ENCODE peak calls at places on chromosome 11, in four cellular contexts. One of them, this sample, is unnamed.

GRCh38 chr11:44774131-44774530 is 47.4 kb downstream of the TSPAN18 start:
- DNase-seq in islet precursor cell: peak; percentile 60
- DNase-seq in IMR-90: no peak
- DNase-seq in aorta: no peak
- DNase-seq in this sample: no peak

GRCh38 chr11:68994891-68995280 is 14.1 kb upstream of the MRGPRD start:
- DNase-seq in islet precursor cell: no peak
- DNase-seq in aorta: no peak
- DNase-seq in IMR-90: no peak
- DNase-seq in this sample: no peak

GRCh38 chr11:101563166-101563565 is 20.6 kb downstream of the TRPC6 start:
- DNase-seq in islet precursor cell: no peak
- DNase-seq in IMR-90: no peak
- DNase-seq in aorta: no peak
- DNase-seq in this sample: no peak

GRCh38 chr11:86499723-86500129 is 125.0 kb downstream of the CCDC81 start:
- DNase-seq in aorta: no peak
- DNase-seq in IMR-90: no peak
- DNase-seq in islet precursor cell: no peak
- DNase-seq in this sample: no peak

GRCh38 chr11:1377231-1377780 is 12.4 kb upstream of the BRSK2 start:
- DNase-seq in islet precursor cell: no peak
- DNase-seq in IMR-90: no peak
- DNase-seq in aorta: peak; percentile 38
- DNase-seq in this sample: no peak

GRCh38 chr11:59557940-59558643 is 46.8 kb downstream of the OR4D9 start:
- DNase-seq in islet precursor cell: no peak
- DNase-seq in IMR-90: no peak
- DNase-seq in aorta: no peak
- DNase-seq in this sample: no peak

GRCh38 chr11:72221386-72221785 is 3.2 kb upstream of the INPPL1 start:
- DNase-seq in islet precursor cell: no peak
- DNase-seq in aorta: peak; percentile 67
- DNase-seq in IMR-90: no peak
- DNase-seq in this sample: no peak

GRCh38 chr11:68375337-68375736 is 62.9 kb downstream of the LRP5 start:
- DNase-seq in IMR-90: no peak
- DNase-seq in aorta: no peak
- DNase-seq in islet precursor cell: no peak
- DNase-seq in this sample: no peak

GRCh38 chr11:119964136-119965025 is 173.5 kb downstream of the TRIM29 start:
- DNase-seq in aorta: no peak
- DNase-seq in islet precursor cell: peak; percentile 95
- DNase-seq in IMR-90: no peak
- DNase-seq in this sample: no peak

GRCh38 chr11:88117281-88117858 is 57.9 kb downstream of the RAB38 start:
- DNase-seq in IMR-90: no peak
- DNase-seq in aorta: no peak
- DNase-seq in islet precursor cell: no peak
- DNase-seq in this sample: no peak

GRCh38 chr11:119520400-119520799 is 97.4 kb upstream of the THY1 start:
- DNase-seq in islet precursor cell: no peak
- DNase-seq in aorta: no peak
- DNase-seq in IMR-90: no peak
- DNase-seq in this sample: no peak

GRCh38 chr11:62017878-62018642 is 50.6 kb upstream of the FTH1 start:
- DNase-seq in aorta: no peak
- DNase-seq in IMR-90: no peak
- DNase-seq in islet precursor cell: no peak
- DNase-seq in this sample: no peak

GRCh38 chr11:108870373-108871020 is 205.6 kb downstream of the DDX10 start:
- DNase-seq in IMR-90: peak; percentile 87
- DNase-seq in islet precursor cell: peak; percentile 63
- DNase-seq in aorta: no peak
- DNase-seq in this sample: no peak

GRCh38 chr11:70139785-70140410 is 61.8 kb downstream of the ANO1 start:
- DNase-seq in aorta: no peak
- DNase-seq in IMR-90: no peak
- DNase-seq in islet precursor cell: no peak
- DNase-seq in this sample: no peak

GRCh38 chr11:46684364-46684763 is 16.1 kb downstream of the ARHGAP1 start:
- DNase-seq in IMR-90: no peak
- DNase-seq in aorta: no peak
- DNase-seq in islet precursor cell: no peak
- DNase-seq in this sample: no peak

GRCh38 chr11:19380375-19380774 is 139.6 kb upstream of the E2F8 start:
- DNase-seq in islet precursor cell: peak; percentile 79
- DNase-seq in aorta: no peak
- DNase-seq in IMR-90: peak; percentile 97
- DNase-seq in this sample: no peak

GRCh38 chr11:14974723-14975587 is 2.8 kb upstream of the CALCA start:
- DNase-seq in aorta: peak; percentile 62
- DNase-seq in IMR-90: peak; percentile 20
- DNase-seq in islet precursor cell: peak; percentile 90
- DNase-seq in this sample: no peak

GRCh38 chr11:83706581-83706980 is 420.4 kb upstream of the CCDC90B start:
- DNase-seq in islet precursor cell: no peak
- DNase-seq in aorta: no peak
- DNase-seq in IMR-90: no peak
- DNase-seq in this sample: no peak

GRCh38 chr11:26665946-26666345 is 55.9 kb downstream of the SLC5A12 start:
- DNase-seq in IMR-90: no peak
- DNase-seq in aorta: no peak
- DNase-seq in islet precursor cell: no peak
- DNase-seq in this sample: no peak

GRCh38 chr11:76806608-76807205 is 23.6 kb downstream of the TSKU start:
- DNase-seq in islet precursor cell: peak; percentile 26
- DNase-seq in IMR-90: no peak
- DNase-seq in aorta: no peak
- DNase-seq in this sample: no peak

GRCh38 chr11:11436715-11437313 is 83.8 kb upstream of the CSNK2A3 start:
- DNase-seq in aorta: no peak
- DNase-seq in IMR-90: no peak
- DNase-seq in islet precursor cell: no peak
- DNase-seq in this sample: no peak

GRCh38 chr11:34292546-34292945 is 65.3 kb downstream of the ABTB2 start:
- DNase-seq in islet precursor cell: no peak
- DNase-seq in aorta: no peak
- DNase-seq in IMR-90: no peak
- DNase-seq in this sample: no peak

GRCh38 chr11:132220464-132220863 is 850.0 kb downstream of the NTM start:
- DNase-seq in IMR-90: peak; percentile 74
- DNase-seq in islet precursor cell: no peak
- DNase-seq in aorta: no peak
- DNase-seq in this sample: no peak

GRCh38 chr11:82872377-82873150 is 27.7 kb downstream of the PRCP start:
- DNase-seq in IMR-90: no peak
- DNase-seq in islet precursor cell: no peak
- DNase-seq in aorta: no peak
- DNase-seq in this sample: no peak

GRCh38 chr11:34266090-34266912 is 91.5 kb downstream of the ABTB2 start:
- DNase-seq in IMR-90: peak; percentile 95
- DNase-seq in islet precursor cell: peak; percentile 62
- DNase-seq in aorta: peak; percentile 63
- DNase-seq in this sample: no peak

GRCh38 chr11:64341429-64341828 is 1.4 kb downstream of the CCDC88B start:
- DNase-seq in IMR-90: no peak
- DNase-seq in aorta: no peak
- DNase-seq in islet precursor cell: peak; percentile 45
- DNase-seq in this sample: no peak

GRCh38 chr11:32312865-32313403 is 122.4 kb downstream of the WT1 start:
- DNase-seq in IMR-90: peak; percentile 52
- DNase-seq in islet precursor cell: peak; percentile 73
- DNase-seq in aorta: no peak
- DNase-seq in this sample: no peak

GRCh38 chr11:47443028-47443700 is 5.8 kb downstream of the RAPSN start:
- DNase-seq in aorta: no peak
- DNase-seq in islet precursor cell: no peak
- DNase-seq in IMR-90: no peak
- DNase-seq in this sample: no peak